ENCODE peak calls at places on chromosome 22, in nine cellular contexts. E is left lung; Z is body of pancreas; V is RWPE2; B is activated CD8-positive, alpha-beta T cell treated with anti-CD3 and anti-CD28 coated beads for 36 hours; C is GM23338; K is activated CD4-positive, CD25-positive, alpha-beta regulatory T cell treated with anti-CD3 and anti-CD28 coated beads, Interleukin-2, amount 50 U/mL, for 24 hours; A is activated T-cell treated with anti-CD3 and anti-CD28 coated beads, Interleukin-2, amount 50 U/mL, for 72 hours; S is left ventricle myocardium superior. P is an unnamed sample.

GRCh38 chr22:41534219-41534618 is 10.1 kb downstream of the POLR3H start:
- ATAC-seq in A (no peak), E (no peak), B (no peak), C (no peak), V (no peak), Z (no peak), K (no peak), S (peak; percentile 23), P (no peak)

GRCh38 chr22:24140357-24140756 is 40.9 kb upstream of the SUSD2 start:
- ATAC-seq in B (no peak), S (peak; percentile 27), C (peak; percentile 56), Z (no peak), E (peak; percentile 50), V (no peak), K (no peak), A (no peak), P (no peak)

GRCh38 chr22:36386900-36387663 is 685 bp downstream of the MYH9 start:
- ATAC-seq in K (peak; percentile 2), C (peak; percentile 1), B (peak; percentile 12), Z (peak; percentile 16), S (peak; percentile 7), V (no peak), E (peak; percentile 14), A (peak; percentile 29), P (peak; percentile 40)

GRCh38 chr22:44737414-44738346 is 14.7 kb upstream of the ARHGAP8 start:
- ATAC-seq in Z (no peak), A (no peak), S (no peak), E (no peak), V (no peak), K (no peak), B (no peak), C (peak; percentile 25), P (peak; percentile 2)

GRCh38 chr22:36331912-36332622 is 55.7 kb downstream of the MYH9 start:
- ATAC-seq in K (peak; percentile 8), E (peak; percentile 12), C (no peak), V (no peak), S (peak; percentile 16), Z (no peak), A (peak; percentile 39), B (peak; percentile 13), P (peak; percentile 5)

GRCh38 chr22:36365020-36365411 is 22.8 kb downstream of the MYH9 start:
- ATAC-seq in Z (no peak), V (peak; percentile 53), E (peak; percentile 62), S (peak; percentile 9), C (no peak), K (peak; percentile 96), B (peak; percentile 88), A (peak; percentile 92), P (peak; percentile 88)

GRCh38 chr22:21657361-21658118 is 8.3 kb upstream of the PPIL2 start:
- ATAC-seq in V (peak; percentile 78), C (peak; percentile 73), A (peak; percentile 95), Z (peak; percentile 95), K (peak; percentile 92), S (peak; percentile 90), E (peak; percentile 95), B (peak; percentile 94), P (peak; percentile 83)

GRCh38 chr22:49934144-49934890 is 15.9 kb downstream of the CRELD2 start:
- ATAC-seq in E (peak; percentile 46), B (no peak), Z (peak; percentile 52), C (peak; percentile 14), S (peak; percentile 46), A (peak; percentile 22), K (no peak), V (peak; percentile 24), P (peak; percentile 25)

GRCh38 chr22:47740109-47740805 is 977.8 kb downstream of the TBC1D22A start:
- ATAC-seq in Z (no peak), B (no peak), E (no peak), A (no peak), C (no peak), S (no peak), K (no peak), V (no peak), P (no peak)

GRCh38 chr22:32208681-32209080 is 3.8 kb upstream of the RFPL2 start:
- ATAC-seq in K (no peak), C (no peak), E (no peak), A (no peak), Z (no peak), S (no peak), V (no peak), B (no peak), P (no peak)

GRCh38 chr22:48474881-48475280 is 1352.8 kb downstream of the BRD1 start:
- ATAC-seq in C (no peak), A (no peak), E (no peak), Z (no peak), K (no peak), V (no peak), S (no peak), B (no peak), P (no peak)

GRCh38 chr22:27651486-27651885 is 150.1 kb downstream of the MN1 start:
- ATAC-seq in B (no peak), S (peak; percentile 96), K (no peak), Z (no peak), V (no peak), A (no peak), C (no peak), E (no peak), P (no peak)

P was measured in esophagus mucosa.